ENCODE peak calls at places on chromosomes 2 and 18, in six cellular contexts. E is WTC11, P is GM23338, Z is GM12878, B is H1, N is K562. D is an unnamed sample.

GRCh38 chr2:29273704-29274611 is 158.7 kb downstream of the CLIP4 start:
- DNase-seq in E (no peak), P (no peak), Z (no peak), B (no peak), N (no peak), D (no peak)

GRCh38 chr2:67400560-67401464 is 3.7 kb downstream of the ETAA1 start:
- DNase-seq in E (no peak), P (no peak), Z (no peak), B (no peak), N (no peak), D (peak)

GRCh38 chr2:52668752-52669151 is 1098.9 kb upstream of the CHAC2 start:
- DNase-seq in E (no peak), P (no peak), Z (no peak), B (no peak), N (no peak), D (no peak)

GRCh38 chr2:239087041-239087710 is 239.3 kb downstream of the TWIST2 start:
- DNase-seq in E (no peak), P (no peak), Z (no peak), B (no peak), N (no peak), D (no peak)

GRCh38 chr2:42931818-42932195 is 139.4 kb upstream of the HAAO start:
- DNase-seq in E (no peak), P (no peak), Z (no peak), B (no peak), N (no peak), D (no peak)

GRCh38 chr2:238247841-238248440 is 8.1 kb upstream of the HES6 start:
- DNase-seq in E (no peak), P (no peak), Z (no peak), B (no peak), N (no peak), D (no peak)

GRCh38 chr2:19900536-19901200 is 1.1 kb downstream of the TTC32 start:
- DNase-seq in E (no peak), P (peak), Z (no peak), B (no peak), N (peak), D (peak)

GRCh38 chr2:30693821-30694281 is 113.4 kb downstream of the CAPN13 start:
- DNase-seq in E (no peak), P (no peak), Z (no peak), B (peak), N (no peak), D (no peak)

GRCh38 chr2:135255208-135255607 is 203.1 kb downstream of the RAB3GAP1 start:
- DNase-seq in E (no peak), P (no peak), Z (peak), B (no peak), N (no peak), D (no peak)

GRCh38 chr2:27723372-27724144 is 48.0 kb upstream of the MRPL33 start:
- DNase-seq in E (peak), P (peak), Z (no peak), B (peak), N (peak), D (peak)

GRCh38 chr2:71932780-71933466 is 214.7 kb downstream of the CYP26B1 start:
- DNase-seq in E (no peak), P (no peak), Z (no peak), B (peak), N (peak), D (no peak)

GRCh38 chr2:168460561-168460960 is 4.5 kb downstream of the CERS6 start:
- DNase-seq in E (no peak), P (no peak), Z (no peak), B (no peak), N (no peak), D (no peak)

GRCh38 chr18:2536493-2536892 is 34.8 kb downstream of the METTL4 start:
- DNase-seq in E (no peak), P (no peak), Z (no peak), B (no peak), N (no peak), D (no peak)

GRCh38 chr2:84459028-84459943 is at the start of gene SUCLG1:
- DNase-seq in E (peak), P (peak), Z (peak), B (peak), N (peak), D (peak)

GRCh38 chr18:48216639-48217280 is 192.4 kb downstream of the ZBTB7C start:
- DNase-seq in E (no peak), P (no peak), Z (no peak), B (no peak), N (no peak), D (no peak)

GRCh38 chr2:174038472-174038871 is 73.3 kb upstream of the SP3 start:
- DNase-seq in E (no peak), P (no peak), Z (no peak), B (no peak), N (no peak), D (no peak)

GRCh38 chr2:120912101-120912985 is 176.7 kb downstream of the GLI2 start:
- DNase-seq in E (no peak), P (no peak), Z (no peak), B (no peak), N (peak), D (no peak)

GRCh38 chr2:241803387-241804325 is 5.3 kb upstream of the NEU4 start:
- DNase-seq in E (no peak), P (peak), Z (no peak), B (peak), N (peak), D (no peak)

GRCh38 chr2:148930046-148930775 is 55.2 kb downstream of the KIF5C start:
- DNase-seq in E (no peak), P (no peak), Z (no peak), B (no peak), N (no peak), D (no peak)

GRCh38 chr2:85801871-85802270 is 48.1 kb downstream of the ATOH8 start:
- DNase-seq in E (no peak), P (no peak), Z (no peak), B (no peak), N (no peak), D (no peak)

GRCh38 chr2:42060028-42060427 is 12.2 kb downstream of the PKDCC start:
- DNase-seq in E (no peak), P (no peak), Z (no peak), B (no peak), N (no peak), D (no peak)

GRCh38 chr2:178512491-178512890 is 32.2 kb downstream of the PLEKHA3 start:
- DNase-seq in E (no peak), P (no peak), Z (no peak), B (no peak), N (no peak), D (no peak)

GRCh38 chr2:19114754-19115231 is 243.6 kb downstream of the OSR1 start:
- DNase-seq in E (no peak), P (no peak), Z (no peak), B (no peak), N (no peak), D (no peak)

GRCh38 chr18:48833701-48834394 is 116.9 kb downstream of the SMAD7 start:
- DNase-seq in E (peak), P (no peak), Z (no peak), B (no peak), N (no peak), D (no peak)

GRCh38 chr18:29811519-29811918 is 1231.0 kb downstream of the DSC3 start:
- DNase-seq in E (no peak), P (no peak), Z (no peak), B (no peak), N (no peak), D (no peak)

GRCh38 chr18:46706968-46707367 is 49.9 kb downstream of the ST8SIA5 start:
- DNase-seq in E (no peak), P (peak), Z (no peak), B (no peak), N (no peak), D (peak)

GRCh38 chr2:195319112-195319460 is 337.9 kb upstream of the SLC39A10 start:
- DNase-seq in E (no peak), P (peak), Z (no peak), B (no peak), N (no peak), D (no peak)

GRCh38 chr2:241772063-241772499 is 4.5 kb upstream of the GAL3ST2 start:
- DNase-seq in E (no peak), P (no peak), Z (peak), B (no peak), N (no peak), D (peak)

DNA sequence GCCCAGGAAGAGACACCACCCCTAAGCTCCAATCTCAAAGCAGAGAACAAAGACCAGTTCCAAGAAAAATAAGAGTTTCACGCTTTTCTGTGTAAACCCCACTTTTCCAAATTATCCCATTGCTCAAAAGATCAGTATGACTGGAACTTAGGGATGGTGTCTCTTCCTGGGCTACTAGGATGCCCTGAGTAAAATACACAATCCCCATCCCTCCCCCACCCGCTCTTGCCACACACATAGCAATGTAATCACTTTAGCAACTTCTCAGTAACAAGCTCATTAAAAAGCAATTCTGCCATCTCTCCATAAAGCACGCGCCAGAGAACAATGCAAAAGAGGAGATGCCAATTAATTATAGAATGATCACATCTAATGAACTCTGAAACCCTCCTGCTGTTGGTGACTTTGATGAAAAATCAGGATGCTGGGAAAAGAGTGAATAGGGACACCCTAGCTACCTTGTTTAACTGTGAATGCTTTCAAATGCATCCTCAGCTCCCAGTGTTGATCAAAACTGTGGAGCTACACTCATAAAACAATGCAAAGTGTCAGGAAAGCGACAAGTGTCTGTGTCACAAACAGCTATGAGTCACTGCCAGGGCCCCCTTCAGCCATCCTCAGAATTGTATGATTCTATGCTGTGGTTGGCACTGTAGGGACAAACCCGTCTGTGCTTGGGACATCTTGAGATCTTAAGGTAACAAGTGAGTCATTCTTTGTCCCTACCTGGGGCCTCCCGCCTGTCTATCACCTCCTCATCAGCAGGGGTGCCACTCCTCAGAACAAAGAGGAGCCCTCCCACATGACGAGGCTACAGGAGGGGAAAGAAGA is 42.6 kb downstream of the KLF7 start:
- DNase-seq in E (no peak), P (peak), Z (no peak), B (no peak), N (no peak), D (no peak)
- TF ChIP-seq CREB1 in E (no peak), P (no peak), Z (no peak), B (no peak), N (no peak), D (no peak)

GRCh38 chr2:210795506-210795905 is 239.1 kb downstream of the CPS1 start:
- DNase-seq in E (no peak), P (no peak), Z (no peak), B (no peak), N (no peak), D (no peak)

DNA sequence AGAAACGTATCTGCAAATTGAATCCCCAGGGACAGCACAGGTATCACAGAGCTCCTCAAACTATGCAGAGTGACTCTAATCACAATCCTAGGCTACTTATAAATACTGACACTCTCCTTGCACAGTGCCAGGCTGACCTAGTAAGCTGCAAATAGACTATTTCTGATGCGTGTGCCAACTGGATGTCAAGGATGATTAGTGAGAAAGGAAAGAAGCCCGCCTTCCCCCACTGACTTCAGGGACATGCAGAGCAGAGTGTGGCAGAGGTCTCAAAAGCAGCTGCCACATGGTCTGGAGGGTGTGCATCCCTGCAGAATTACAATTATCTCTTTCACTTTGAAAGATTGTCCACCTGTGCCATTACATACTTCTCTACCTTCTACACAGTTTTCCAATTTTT is 235.6 kb downstream of the CPS1 start:
- DNase-seq in E (no peak), P (no peak), Z (no peak), B (no peak), N (no peak), D (no peak)
- TF ChIP-seq CREB1 in E (no peak), P (no peak), Z (no peak), B (no peak), N (no peak), D (no peak)

GRCh38 chr2:218896501-218897393 is 16.1 kb downstream of the WNT10A start:
- DNase-seq in E (no peak), P (peak), Z (peak), B (peak), N (peak), D (no peak)
- TF ChIP-seq CREB1 in E (no peak), P (no peak), Z (no peak), B (no peak), N (no peak), D (no peak)

GRCh38 chr2:15733867-15734765 is 142.4 kb downstream of the DDX1 start:
- DNase-seq in E (no peak), P (no peak), Z (no peak), B (no peak), N (no peak), D (peak)
- TF ChIP-seq CREB1 in E (no peak), P (no peak), Z (no peak), B (no peak), N (no peak), D (no peak)

DNA sequence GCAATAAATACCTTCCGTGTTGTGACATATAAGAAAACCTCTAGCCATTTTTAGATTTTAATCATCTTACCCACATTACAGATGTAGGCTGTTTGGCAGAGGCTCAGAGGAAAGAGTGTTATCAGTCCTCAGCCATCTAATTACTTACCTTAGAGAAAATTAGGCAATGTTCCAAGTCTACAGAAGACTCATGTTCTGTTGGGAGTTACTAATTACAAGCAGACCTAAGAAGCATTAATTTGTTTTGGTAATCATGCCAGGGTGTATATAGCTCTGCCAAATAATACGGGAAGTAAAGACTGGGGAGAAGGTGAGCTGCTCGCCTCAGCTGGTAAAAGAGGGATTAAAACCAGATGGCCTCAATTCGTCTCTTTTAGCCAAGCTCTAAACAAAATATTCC is 125.9 kb upstream of the PGAP1 start:
- DNase-seq in E (no peak), P (no peak), Z (no peak), B (no peak), N (no peak), D (no peak)
- TF ChIP-seq CREB1 in E (no peak), P (no peak), Z (no peak), B (no peak), N (no peak), D (no peak)

GRCh38 chr2:11073791-11074190 is 81.5 kb upstream of the SLC66A3 start:
- DNase-seq in E (no peak), P (no peak), Z (no peak), B (no peak), N (no peak), D (no peak)
- TF ChIP-seq CREB1 in E (no peak), P (no peak), Z (no peak), B (no peak), N (no peak), D (no peak)

GRCh38 chr2:172893654-172894053 is 158.0 kb downstream of the RAPGEF4 start:
- DNase-seq in E (no peak), P (no peak), Z (no peak), B (no peak), N (no peak), D (no peak)

GRCh38 chr2:172896541-172897144 is 161.0 kb downstream of the RAPGEF4 start:
- DNase-seq in E (no peak), P (no peak), Z (no peak), B (no peak), N (no peak), D (no peak)

GRCh38 chr2:172889767-172890430 is 154.3 kb downstream of the RAPGEF4 start:
- DNase-seq in E (no peak), P (no peak), Z (no peak), B (no peak), N (no peak), D (no peak)

GRCh38 chr2:172893111-172893510 is 157.5 kb downstream of the RAPGEF4 start:
- DNase-seq in E (no peak), P (no peak), Z (no peak), B (no peak), N (no peak), D (no peak)

GRCh38 chr2:172894723-172895387 is 159.2 kb downstream of the RAPGEF4 start:
- DNase-seq in E (no peak), P (no peak), Z (no peak), B (no peak), N (no peak), D (no peak)
- TF ChIP-seq CREB1 in E (no peak), P (no peak), Z (no peak), B (no peak), N (no peak), D (no peak)

GRCh38 chr2:58429285-58429874 is 188.3 kb upstream of the FANCL start:
- DNase-seq in E (no peak), P (peak), Z (no peak), B (no peak), N (no peak), D (no peak)

GRCh38 chr2:58434692-58435091 is 193.6 kb upstream of the FANCL start:
- DNase-seq in E (no peak), P (no peak), Z (no peak), B (no peak), N (no peak), D (no peak)

GRCh38 chr2:58428553-58429284 is 187.6 kb upstream of the FANCL start:
- DNase-seq in E (peak), P (peak), Z (no peak), B (peak), N (no peak), D (no peak)

GRCh38 chr2:58435246-58435645 is 194.1 kb upstream of the FANCL start:
- DNase-seq in E (no peak), P (peak), Z (no peak), B (no peak), N (no peak), D (no peak)

GRCh38 chr2:58432491-58433166 is 191.5 kb upstream of the FANCL start:
- DNase-seq in E (no peak), P (no peak), Z (no peak), B (no peak), N (no peak), D (no peak)
- TF ChIP-seq CREB1 in E (no peak), P (no peak), Z (no peak), B (no peak), N (no peak), D (no peak)